ENCODE peak calls at places on chromosomes 16 and 17, in five cellular contexts. C is natural killer cell, F is A549, L is neural progenitor cell, M is HCT116. T is an unnamed sample.

GRCh38 chr17:27378482-27379200 is 77.6 kb upstream of the KSR1 start:
- DNase-seq in F (no peak), C (no peak), M (no peak), L (no peak), T (no peak)

GRCh38 chr17:29874931-29875596 is 55.0 kb downstream of the SSH2 start:
- DNase-seq in F (no peak), C (no peak), M (no peak), L (no peak), T (no peak)

GRCh38 chr17:79777844-79778503 is at the start of gene CBX2:
- DNase-seq in M (peak; percentile 32), F (peak; percentile 75), L (peak; percentile 94), C (peak; percentile 78), T (peak; percentile 73)

GRCh38 chr16:4944333-4945281 is 7.7 kb upstream of the PPL start:
- DNase-seq in C (no peak), L (no peak), F (peak; percentile 94), M (peak; percentile 84), T (peak; percentile 53)

GRCh38 chr16:18948372-18949020 is 22.3 kb upstream of the SMG1 start:
- DNase-seq in M (no peak), C (no peak), L (no peak), F (no peak), T (no peak)

GRCh38 chr16:88200896-88201185 is 181.9 kb upstream of the ZNF469 start:
- DNase-seq in C (no peak), M (no peak), F (no peak), L (no peak), T (no peak)

GRCh38 chr16:68985855-68986254 is 119.6 kb upstream of the HAS3 start:
- DNase-seq in F (peak; percentile 28), L (no peak), M (peak; percentile 51), C (no peak), T (no peak)

GRCh38 chr17:55219484-55219883 is 45.3 kb upstream of the HLF start:
- DNase-seq in M (no peak), L (no peak), F (no peak), C (no peak), T (no peak)

GRCh38 chr17:15659663-15660062 is 24.4 kb downstream of the TRIM16 start:
- DNase-seq in F (no peak), L (no peak), C (no peak), M (peak; percentile 77), T (no peak)

GRCh38 chr17:31051517-31051916 is 43.3 kb upstream of the NF1 start:
- DNase-seq in L (no peak), C (no peak), M (no peak), F (no peak), T (no peak)

GRCh38 chr17:31054761-31055160 is 40.0 kb upstream of the NF1 start:
- DNase-seq in C (no peak), L (no peak), F (no peak), M (no peak), T (no peak)

GRCh38 chr17:31050948-31051347 is 43.8 kb upstream of the NF1 start:
- DNase-seq in M (no peak), L (no peak), C (no peak), F (no peak), T (no peak)

GRCh38 chr17:31053076-31053475 is 41.7 kb upstream of the NF1 start:
- DNase-seq in M (no peak), L (no peak), C (no peak), F (no peak), T (no peak)

GRCh38 chr17:31052187-31052889 is 42.4 kb upstream of the NF1 start:
- DNase-seq in C (peak; percentile 28), L (no peak), F (peak; percentile 67), M (peak; percentile 42), T (no peak)
- TF ChIP-seq CTCF in C (no peak), L (no peak), F (no peak), M (no peak), T (no peak)

GRCh38 chr17:48578616-48579560 is 738 bp upstream of the HOXB4 start:
- DNase-seq in L (no peak), F (no peak), M (no peak), C (no peak), T (no peak)
- TF ChIP-seq CTCF in L (no peak), F (no peak), M (no peak), C (no peak), T (no peak)

GRCh38 chr17:60577147-60577925 is 22.7 kb upstream of the PPM1D start:
- DNase-seq in F (no peak), C (no peak), L (no peak), M (no peak), T (no peak)
- TF ChIP-seq CTCF in F (peak; percentile 40), C (no peak), L (no peak), M (peak; percentile 33), T (no peak)

GRCh38 chr16:10122546-10122945 is 59.7 kb downstream of the GRIN2A start:
- DNase-seq in F (peak; percentile 14), M (no peak), L (peak; percentile 16), C (no peak), T (no peak)
- TF ChIP-seq CTCF in F (peak; percentile 28), M (no peak), L (peak; percentile 49), C (no peak), T (peak; percentile 59)

GRCh38 chr16:80105160-80105559 is 435.6 kb upstream of the DYNLRB2 start:
- DNase-seq in C (no peak), F (no peak), M (no peak), L (no peak), T (no peak)
- TF ChIP-seq CTCF in C (no peak), F (no peak), M (no peak), L (no peak), T (no peak)

GRCh38 chr17:59165933-59166342 is 10.4 kb downstream of the PRR11 start:
- DNase-seq in C (no peak), L (peak; percentile 91), F (peak; percentile 62), M (peak; percentile 49), T (no peak)
- TF ChIP-seq CTCF in C (peak; percentile 33), L (peak; percentile 74), F (peak; percentile 62), M (peak; percentile 33), T (peak; percentile 64)

T was measured in progenitor cell of endocrine pancreas.